ENCODE peak calls at places on chromosomes 3 and 15, in five cellular contexts. S, I, N, R and G are unnamed samples. For H3K9me3, the result is how much of the 10 kb centered on the place peaks cover.

GRCh38 chr3:149678365-149678948 is 20.6 kb upstream of the WWTR1 start:
- DNase-seq in S (no peak), I (no peak), N (no peak), R (no peak), G (no peak)

GRCh38 chr3:188262913-188263683 is 109.1 kb downstream of the LPP start:
- DNase-seq in S (no peak), I (no peak), N (no peak), R (no peak), G (no peak)

GRCh38 chr15:63436872-63437375 is 55.3 kb upstream of the CA12 start:
- DNase-seq in S (peak), I (peak), N (peak), R (peak), G (peak)

GRCh38 chr3:43629254-43629653 is 7.4 kb upstream of the ANO10 start:
- DNase-seq in S (no peak), I (no peak), N (no peak), R (no peak), G (no peak)

GRCh38 chr3:108218811-108219210 is 3.4 kb downstream of the IFT57 start:
- DNase-seq in S (no peak), I (no peak), N (no peak), R (no peak), G (no peak)

GRCh38 chr3:142577701-142578308 is 728 bp downstream of the ATR start:
- DNase-seq in S (no peak), I (no peak), N (no peak), R (no peak), G (no peak)

GRCh38 chr15:53611145-53611920 is 148.1 kb downstream of the WDR72 start:
- DNase-seq in S (no peak), I (no peak), N (no peak), R (no peak), G (no peak)

GRCh38 chr3:183532620-183533409 is 22.7 kb downstream of the KLHL6 start:
- DNase-seq in S (no peak), I (no peak), N (no peak), R (no peak), G (no peak)

GRCh38 chr3:68256635-68257034 is 602.2 kb upstream of the SUCLG2 start:
- DNase-seq in S (no peak), I (no peak), N (no peak), R (no peak), G (no peak)

GRCh38 chr3:65647369-65647768 is 391.3 kb downstream of the MAGI1 start:
- DNase-seq in S (no peak), I (no peak), N (no peak), R (no peak), G (no peak)

DNA sequence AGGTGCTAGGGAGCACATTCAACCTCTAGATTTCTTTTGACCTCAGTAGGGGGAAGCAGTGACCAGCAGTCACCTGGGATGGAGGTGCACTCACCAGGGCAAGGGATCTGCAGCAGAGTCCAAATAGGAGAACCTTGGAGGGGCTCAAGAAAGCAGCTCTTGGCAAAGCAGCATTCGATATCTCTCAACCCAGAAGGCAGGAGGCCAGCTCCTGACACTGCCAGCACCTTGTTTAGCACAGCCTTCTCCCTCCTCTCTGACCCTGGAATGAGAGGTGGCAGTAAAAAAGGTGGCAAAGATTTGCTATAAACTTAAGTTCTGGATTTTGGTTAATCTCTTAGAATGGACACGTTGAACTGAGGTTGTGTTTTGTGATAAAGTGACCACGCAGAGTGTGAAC is 107.9 kb downstream of the AQP9 start:
- DNase-seq in S (no peak), I (no peak), N (no peak), R (no peak), G (no peak)
- H3K9me3 ChIP-seq in S (under half), I (under half), N (under half), R (under half), G (under half)

DNA sequence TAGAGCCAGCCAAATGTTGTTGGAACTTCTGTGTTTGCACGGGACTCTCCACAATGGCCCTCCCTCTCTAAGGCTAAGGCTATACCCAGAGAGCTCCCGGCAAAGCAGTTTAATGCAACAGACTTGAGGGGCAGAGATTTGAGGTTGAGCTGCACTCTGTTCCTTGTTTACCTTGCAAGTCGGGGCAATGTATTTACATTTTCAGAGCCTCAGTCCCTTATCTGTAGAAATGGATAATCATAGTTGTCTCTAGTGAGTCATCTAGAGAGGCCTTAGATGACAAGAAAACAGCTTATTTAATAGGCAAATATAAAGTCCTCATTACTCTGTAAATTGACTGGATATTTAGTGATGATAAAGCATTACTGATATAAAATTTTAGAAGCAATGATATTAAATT is 917.7 kb downstream of the MCTP2 start:
- DNase-seq in S (no peak), I (no peak), N (no peak), R (no peak), G (no peak)
- H3K9me3 ChIP-seq in S (under half), I (under half), N (under half), R (under half), G (under half)

GRCh38 chr3:1600700-1601418 is 497.8 kb upstream of the CNTN4 start:
- DNase-seq in S (no peak), I (no peak), N (no peak), R (no peak), G (no peak)
- H3K9me3 ChIP-seq in S (under half), I (under half), N (under half), R (under half), G (under half)

GRCh38 chr3:160851629-160852210 is 95.7 kb downstream of the PPM1L start:
- DNase-seq in S (no peak), I (no peak), N (no peak), R (no peak), G (no peak)
- H3K9me3 ChIP-seq in S (under half), I (under half), N (under half), R (under half), G (under half)

GRCh38 chr3:190619353-190619752 is 105.5 kb downstream of the IL1RAP start:
- DNase-seq in S (no peak), I (no peak), N (no peak), R (no peak), G (no peak)
- H3K9me3 ChIP-seq in S (under half), I (under half), N (under half), R (under half), G (under half)

DNA sequence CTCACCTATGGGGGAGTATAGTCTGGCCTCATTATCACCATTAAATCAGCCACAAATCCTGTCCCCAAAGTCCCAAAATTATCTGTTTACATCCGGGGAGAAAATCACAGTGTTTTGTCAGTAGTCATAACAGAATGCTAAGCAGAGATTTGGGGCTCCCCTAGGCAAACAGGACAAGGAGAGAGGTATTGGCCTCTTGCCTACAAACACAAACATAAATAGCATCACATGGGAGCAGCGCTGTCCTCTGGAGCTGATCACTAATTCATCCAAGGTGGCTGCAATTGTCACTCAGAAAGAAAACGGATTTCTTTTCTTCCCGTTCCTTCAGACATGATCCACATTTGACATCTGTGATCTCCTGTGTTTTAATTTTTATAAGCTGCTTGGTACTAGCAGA is 1028.1 kb downstream of the NTRK3 start:
- DNase-seq in S (no peak), I (no peak), N (no peak), R (no peak), G (no peak)
- H3K9me3 ChIP-seq in S (under half), I (under half), N (under half), R (under half), G (under half)

GRCh38 chr15:79874242-79874641 is 22.6 kb downstream of the MTHFS start:
- DNase-seq in S (no peak), I (no peak), N (no peak), R (no peak), G (no peak)

GRCh38 chr15:79878078-79878705 is 18.6 kb downstream of the MTHFS start:
- DNase-seq in S (no peak), I (no peak), N (no peak), R (no peak), G (no peak)

GRCh38 chr15:79872358-79873017 is 24.3 kb downstream of the MTHFS start:
- DNase-seq in S (no peak), I (no peak), N (no peak), R (no peak), G (peak)

DNA sequence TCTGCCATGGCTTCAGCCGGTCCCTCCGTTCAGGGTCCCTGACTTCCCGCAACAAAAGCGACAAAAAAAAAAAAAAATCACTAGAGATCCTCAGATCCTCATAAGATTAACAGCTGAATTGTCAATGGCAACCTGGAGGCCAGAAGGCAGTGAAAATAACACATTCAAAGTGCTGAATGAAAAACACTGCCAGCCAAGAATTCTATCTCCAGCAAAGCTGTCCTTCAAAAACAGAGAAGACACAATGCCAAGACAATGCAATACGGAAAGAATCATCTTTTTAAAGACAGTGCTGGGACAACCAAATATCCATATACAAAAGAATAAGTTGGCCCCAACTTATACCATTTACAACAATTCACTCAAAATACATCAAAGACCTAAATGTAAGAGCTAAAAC is 21.6 kb downstream of the MTHFS start:
- DNase-seq in S (no peak), I (no peak), N (no peak), R (no peak), G (no peak)
- H3K9me3 ChIP-seq in S (under half), I (under half), N (under half), R (under half), G (under half)

DNA sequence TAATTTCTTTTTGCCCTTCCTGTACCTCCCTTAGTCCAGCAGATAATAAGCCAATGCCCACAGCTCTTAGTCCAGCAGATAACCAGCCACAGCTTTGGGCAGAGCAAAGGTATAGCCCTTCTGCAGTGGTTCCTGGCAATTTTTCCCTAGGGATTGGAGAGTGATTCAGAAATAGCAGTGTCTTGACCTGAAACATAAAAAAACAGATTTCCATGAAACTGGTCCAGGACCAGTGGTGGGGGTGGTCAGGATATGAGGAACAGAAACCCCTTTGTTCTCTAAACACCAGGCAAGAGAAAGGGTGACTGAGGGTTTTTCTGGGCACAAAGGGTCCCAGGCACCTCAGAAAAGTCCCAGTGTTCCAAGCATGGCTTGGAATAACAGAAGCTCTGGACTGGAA is 103.4 kb downstream of the ARRDC4 start:
- DNase-seq in S (no peak), I (no peak), N (no peak), R (no peak), G (no peak)
- H3K9me3 ChIP-seq in S (under half), I (under half), N (under half), R (under half), G (under half)

GRCh38 chr3:177452487-177452886 is 255.2 kb upstream of the TBL1XR1 start:
- DNase-seq in S (no peak), I (no peak), N (no peak), R (no peak), G (no peak)
- H3K9me3 ChIP-seq in S (under half), I (under half), N (under half), R (under half), G (under half)

DNA sequence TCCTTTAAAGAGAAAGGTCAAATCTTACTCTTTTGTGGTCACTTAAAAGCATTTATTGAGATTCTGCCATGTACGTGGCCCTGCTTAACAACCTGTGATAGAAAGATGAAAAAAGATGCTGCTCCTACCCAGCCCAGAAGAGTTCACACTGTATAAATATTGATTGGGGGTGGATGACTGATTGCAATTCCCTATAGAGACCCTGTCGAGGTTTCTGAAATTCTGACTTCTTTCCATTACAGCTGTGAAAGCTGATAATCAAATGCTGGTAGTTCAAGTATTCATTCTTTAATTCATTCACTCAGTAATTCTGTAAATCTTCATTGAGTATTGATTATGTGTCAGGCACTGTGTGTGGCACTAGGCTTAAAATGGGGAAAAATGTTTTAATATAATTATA is 114.0 kb upstream of the CHL1 start:
- DNase-seq in S (no peak), I (no peak), N (no peak), R (no peak), G (no peak)
- H3K9me3 ChIP-seq in S (under half), I (under half), N (under half), R (under half), G (under half)